ENCODE peak calls at places on chromosomes 3 and 15, in seven cellular contexts. V is GM12865; L is HCEC 1CT; X is RPMI7951; K is stimulated activated CD8-positive, alpha-beta memory T cell treated with anti-CD3 and anti-CD28 coated beads, Interleukin-7, amount 100 ng/mL, for 24 hours; Z is activated naive CD8-positive, alpha-beta T cell treated with anti-CD3 and anti-CD28 coated beads for 36 hours; C is activated CD4-positive, alpha-beta T cell treated with anti-CD3 and anti-CD28 coated beads, Interleukin-2, amount 10 ng/mL, durations not matched to agents 7 days and 5 days. S is an unnamed sample.

GRCh38 chr3:79419222-79419621 is 348.6 kb downstream of the ROBO1 start:
- DNase-seq in K (no peak), C (no peak), X (no peak), L (no peak), V (no peak), Z (no peak), S (no peak)

GRCh38 chr3:124620600-124621063 is 109.6 kb upstream of the UMPS start:
- DNase-seq in K (no peak), C (peak), L (peak), V (peak), Z (peak), X (peak), S (peak)

GRCh38 chr3:156579427-156579851 is 24.5 kb upstream of the SSR3 start:
- DNase-seq in V (no peak), X (no peak), K (no peak), C (no peak), Z (no peak), L (no peak), S (no peak)

GRCh38 chr3:175093738-175094137 is 234.6 kb downstream of the NAALADL2 start:
- DNase-seq in Z (no peak), X (no peak), L (no peak), V (no peak), C (no peak), K (no peak), S (no peak)

GRCh38 chr3:107441617-107442016 is 64.4 kb downstream of the CCDC54 start:
- DNase-seq in V (no peak), K (no peak), Z (no peak), C (no peak), X (peak), L (no peak), S (no peak)

GRCh38 chr3:46693897-46694235 is 387 bp upstream of the ALS2CL start:
- DNase-seq in C (peak), V (no peak), X (no peak), Z (peak), K (no peak), L (no peak), S (no peak)

GRCh38 chr15:49877871-49878511 is 241.0 kb downstream of the ATP8B4 start:
- DNase-seq in K (no peak), Z (no peak), L (peak), V (no peak), X (no peak), C (no peak), S (no peak)

GRCh38 chr3:32432711-32433530 is 41.3 kb downstream of the CMTM7 start:
- DNase-seq in V (peak), L (no peak), C (peak), X (no peak), K (no peak), Z (peak), S (peak)

GRCh38 chr15:57217716-57218598 is 158.3 kb upstream of the CGNL1 start:
- DNase-seq in X (peak), Z (no peak), L (peak), C (no peak), V (no peak), K (no peak), S (no peak)

GRCh38 chr15:52098328-52098727 is 14.2 kb downstream of the BCL2L10 start:
- DNase-seq in X (no peak), C (no peak), Z (no peak), L (peak), V (no peak), K (no peak), S (no peak)

GRCh38 chr15:46277994-46278885 is 643.4 kb downstream of the SQOR start:
- DNase-seq in C (no peak), V (no peak), L (no peak), K (no peak), X (no peak), Z (no peak), S (no peak)

GRCh38 chr3:111691293-111691909 is 96.3 kb upstream of the ZBED2 start:
- DNase-seq in K (no peak), Z (no peak), V (peak), C (no peak), X (peak), L (peak), S (peak)

GRCh38 chr3:163071684-163072083 is 1575.1 kb downstream of the OTOL1 start:
- DNase-seq in C (no peak), Z (no peak), V (no peak), L (no peak), X (no peak), K (no peak), S (no peak)

GRCh38 chr3:123618768-123619484 is 34.1 kb upstream of the HACD2 start:
- DNase-seq in K (no peak), Z (no peak), L (no peak), V (no peak), C (no peak), X (peak), S (no peak)

GRCh38 chr15:40594429-40594836 is 384 bp downstream of the KNL1 start:
- DNase-seq in V (peak), Z (no peak), C (no peak), X (peak), K (no peak), L (peak), S (peak)

GRCh38 chr3:123419850-123420292 is 29.0 kb downstream of the ADCY5 start:
- DNase-seq in L (no peak), C (no peak), X (peak), V (no peak), K (no peak), Z (no peak), S (no peak)

GRCh38 chr3:184156522-184156955 is 1.4 kb downstream of the DVL3 start:
- DNase-seq in C (no peak), V (no peak), X (peak), K (no peak), L (peak), Z (peak), S (peak)

GRCh38 chr3:43001094-43001553 is 22.0 kb downstream of the GASK1A start:
- DNase-seq in V (no peak), L (peak), X (no peak), Z (no peak), K (no peak), C (no peak), S (no peak)

GRCh38 chr3:102361013-102361412 is 73.8 kb upstream of the ZPLD1 start:
- DNase-seq in L (no peak), C (no peak), Z (no peak), V (no peak), X (no peak), K (no peak), S (no peak)

GRCh38 chr3:132255041-132255745 is 62.0 kb upstream of the ACP3 start:
- DNase-seq in K (no peak), C (no peak), L (peak), Z (no peak), V (no peak), X (peak), S (no peak)

GRCh38 chr3:13714251-13714916 is 165.5 kb downstream of the FBLN2 start:
- DNase-seq in L (no peak), Z (no peak), V (no peak), C (no peak), X (no peak), K (no peak), S (no peak)

GRCh38 chr15:70164910-70165791 is 67.4 kb upstream of the TLE3 start:
- DNase-seq in V (no peak), Z (no peak), K (no peak), C (no peak), L (no peak), X (no peak), S (no peak)

GRCh38 chr3:63202529-63202928 is 75.6 kb upstream of the SYNPR start:
- DNase-seq in C (no peak), V (no peak), K (no peak), Z (no peak), L (no peak), X (no peak), S (no peak)

GRCh38 chr3:120369000-120369399 is 19.8 kb upstream of the LRRC58 start:
- DNase-seq in Z (no peak), C (no peak), L (no peak), K (no peak), V (no peak), X (no peak), S (no peak)

GRCh38 chr15:48112242-48112641 is 8.5 kb upstream of the SLC24A5 start:
- DNase-seq in L (no peak), Z (no peak), K (no peak), X (no peak), V (peak), C (no peak), S (peak)

GRCh38 chr15:73081321-73081958 is 29.2 kb downstream of the NEO1 start:
- DNase-seq in X (peak), C (peak), V (peak), L (peak), Z (no peak), K (no peak), S (no peak)

GRCh38 chr15:55627730-55628368 is 39.7 kb upstream of the PYGO1 start:
- DNase-seq in X (peak), V (no peak), K (no peak), L (peak), Z (no peak), C (no peak), S (no peak)

GRCh38 chr3:150611666-150612065 is 8.5 kb downstream of the SELENOT start:
- DNase-seq in K (no peak), Z (no peak), L (no peak), X (no peak), V (no peak), C (no peak), S (no peak)

GRCh38 chr3:116153174-116153573 is 292.1 kb downstream of the LSAMP start:
- DNase-seq in C (no peak), Z (no peak), L (no peak), X (peak), V (no peak), K (no peak), S (no peak)

GRCh38 chr15:75815811-75816719 is 27.2 kb upstream of the UBE2Q2 start:
- DNase-seq in K (no peak), C (no peak), L (no peak), X (peak), Z (no peak), V (no peak), S (no peak)

GRCh38 chr3:191430103-191430502 is 30.9 kb upstream of the PYDC2 start:
- DNase-seq in Z (no peak), L (no peak), C (no peak), X (no peak), K (no peak), V (no peak), S (no peak)

GRCh38 chr15:70053703-70054229 is 44.0 kb downstream of the TLE3 start:
- DNase-seq in X (no peak), K (no peak), Z (no peak), L (no peak), C (no peak), V (no peak), S (no peak)

GRCh38 chr3:184314700-184315505 is 497 bp downstream of the EIF4G1 start:
- DNase-seq in V (peak), L (peak), X (peak), K (peak), C (peak), Z (peak), S (peak)

GRCh38 chr3:127655641-127656040 is 17.1 kb upstream of the ABTB1 start:
- DNase-seq in Z (no peak), V (no peak), C (no peak), K (no peak), X (peak), L (peak), S (no peak)

GRCh38 chr3:177468331-177468730 is 271.0 kb upstream of the TBL1XR1 start:
- DNase-seq in V (no peak), K (no peak), C (no peak), X (peak), L (peak), Z (no peak), S (no peak)

GRCh38 chr3:150073513-150073912 is 102.8 kb upstream of the PFN2 start:
- DNase-seq in L (peak), C (no peak), K (no peak), Z (no peak), X (peak), V (no peak), S (no peak)

GRCh38 chr15:60525640-60526039 is 46.7 kb upstream of the ICE2 start:
- DNase-seq in L (no peak), C (no peak), K (no peak), V (no peak), Z (no peak), X (no peak), S (no peak)